ENCODE peak calls at places on chromosome 20, in seven cellular contexts. Z, T, O, S, P, B and R are unnamed samples.

GRCh38 chr20:1373614-1374013 is 19.2 kb downstream of the FKBP1A start:
- DNase-seq in Z (no peak), T (no peak), O (no peak), S (no peak), P (no peak), B (no peak), R (no peak)

GRCh38 chr20:40319056-40319455 is 370.0 kb downstream of the MAFB start:
- DNase-seq in Z (no peak), T (no peak), O (no peak), S (no peak), P (no peak), B (no peak), R (no peak)

GRCh38 chr20:57210054-57210910 is 56.2 kb downstream of the BMP7 start:
- DNase-seq in Z (no peak), T (no peak), O (no peak), S (no peak), P (no peak), B (no peak), R (no peak)

GRCh38 chr20:63529180-63529860 is 7.9 kb downstream of the PTK6 start:
- DNase-seq in Z (no peak), T (no peak), O (no peak), S (no peak), P (no peak), B (no peak), R (no peak)

GRCh38 chr20:62576815-62577214 is 65.5 kb upstream of the SLCO4A1 start:
- DNase-seq in Z (no peak), T (no peak), O (peak; percentile 30), S (no peak), P (no peak), B (no peak), R (no peak)

GRCh38 chr20:31945319-31945718 is 6.5 kb downstream of the PDRG1 start:
- DNase-seq in Z (no peak), T (no peak), O (no peak), S (no peak), P (no peak), B (no peak), R (no peak)

GRCh38 chr20:25984933-25985332 is 288.3 kb upstream of the ZNF337 start:
- DNase-seq in Z (peak; percentile 16), T (no peak), O (no peak), S (peak; percentile 75), P (no peak), B (peak; percentile 28), R (no peak)

GRCh38 chr20:33433465-33433864 is 10.1 kb downstream of the SNTA1 start:
- DNase-seq in Z (no peak), T (no peak), O (no peak), S (no peak), P (peak; percentile 52), B (no peak), R (no peak)

GRCh38 chr20:50285376-50286173 is 94.9 kb downstream of the CEBPB start:
- DNase-seq in Z (peak; percentile 65), T (no peak), O (no peak), S (peak; percentile 91), P (no peak), B (peak; percentile 71), R (no peak)

GRCh38 chr20:61757678-61758555 is 307.8 kb downstream of the TAF4 start:
- DNase-seq in Z (no peak), T (no peak), O (no peak), S (no peak), P (no peak), B (peak; percentile 14), R (peak; percentile 17)

GRCh38 chr20:61674051-61674450 is 391.6 kb downstream of the TAF4 start:
- DNase-seq in Z (no peak), T (no peak), O (no peak), S (no peak), P (no peak), B (no peak), R (no peak)

GRCh38 chr20:2005359-2005758 is 11.5 kb upstream of the PDYN start:
- DNase-seq in Z (no peak), T (no peak), O (no peak), S (no peak), P (no peak), B (no peak), R (no peak)

GRCh38 chr20:37901667-37902503 is 1.0 kb upstream of the VSTM2L start:
- DNase-seq in Z (peak; percentile 17), T (peak; percentile 89), O (peak; percentile 51), S (no peak), P (no peak), B (peak; percentile 70), R (peak; percentile 34)
- TF ChIP-seq CTCF in Z (peak; percentile 49), T (peak; percentile 62), O (peak; percentile 53), S (no peak), P (no peak), B (peak; percentile 69), R (peak; percentile 64)

GRCh38 chr20:4848041-4848440 is 126.3 kb downstream of the PRND start:
- DNase-seq in Z (no peak), T (no peak), O (no peak), S (no peak), P (no peak), B (no peak), R (no peak)
- H3K4me3 ChIP-seq in Z (no peak overlapping the region), T (no peak overlapping the region), O (no peak overlapping the region), S (no peak overlapping the region), P (no peak overlapping the region), B (no peak overlapping the region), R (no peak overlapping the region)

GRCh38 chr20:19992996-19993908 is 23.9 kb upstream of the NAA20 start:
- DNase-seq in Z (peak; percentile 93), T (peak; percentile 89), O (no peak), S (no peak), P (no peak), B (peak; percentile 89), R (peak; percentile 90)

GRCh38 chr20:19991826-19992225 is 25.3 kb upstream of the NAA20 start:
- DNase-seq in Z (no peak), T (no peak), O (no peak), S (no peak), P (no peak), B (no peak), R (no peak)

GRCh38 chr20:19996970-19997369 is 20.2 kb upstream of the NAA20 start:
- DNase-seq in Z (no peak), T (no peak), O (no peak), S (no peak), P (no peak), B (no peak), R (no peak)

GRCh38 chr20:19993937-19994667 is 23.1 kb upstream of the NAA20 start:
- DNase-seq in Z (peak; percentile 79), T (peak; percentile 57), O (no peak), S (no peak), P (no peak), B (peak; percentile 67), R (no peak)

DNA sequence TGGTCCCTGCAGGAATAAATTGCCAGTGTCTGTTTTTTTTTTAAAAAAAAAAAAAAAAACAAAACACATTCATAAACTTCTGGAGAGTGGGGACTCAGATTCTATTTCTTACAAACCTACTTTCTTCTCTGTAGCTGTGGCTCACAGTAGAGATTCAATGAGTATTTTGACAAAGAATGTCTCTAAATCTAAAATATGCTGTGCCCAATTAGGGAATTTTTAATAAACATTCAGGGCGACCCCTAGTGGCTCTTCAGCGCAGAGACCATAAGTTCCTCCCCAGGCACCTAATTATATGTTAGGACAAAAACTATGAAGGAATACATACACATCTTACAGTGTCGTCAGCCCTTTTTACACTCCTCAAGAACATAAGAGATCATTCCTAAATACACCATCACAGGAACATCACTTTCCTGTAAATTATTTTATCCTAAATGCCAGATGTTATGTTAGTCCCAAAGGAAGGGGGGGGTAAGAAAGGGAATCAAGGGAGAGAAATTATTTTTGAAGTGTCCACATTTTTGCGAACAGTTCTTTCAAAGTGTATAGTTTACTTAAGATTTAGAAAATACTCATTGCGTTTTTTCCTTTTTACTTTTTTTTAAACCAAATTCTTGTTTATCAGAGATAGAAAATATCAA is 21.8 kb upstream of the NAA20 start:
- DNase-seq in Z (no peak), T (peak; percentile 61), O (peak; percentile 32), S (no peak), P (no peak), B (peak; percentile 74), R (no peak)
- TF ChIP-seq CTCF in Z (peak; percentile 73), T (peak; percentile 94), O (peak; percentile 90), S (no peak), P (peak; percentile 74), B (peak; percentile 75), R (peak; percentile 73)

GRCh38 chr20:59605691-59606364 is 1.5 kb downstream of the PHACTR3 start:
- DNase-seq in Z (no peak), T (no peak), O (no peak), S (no peak), P (no peak), B (no peak), R (no peak)
- H3K4me3 ChIP-seq in Z (no peak overlapping the region), T (no peak overlapping the region), O (no peak overlapping the region), S (no peak overlapping the region), P (no peak overlapping the region), B (no peak overlapping the region), R (no peak overlapping the region)

DNA sequence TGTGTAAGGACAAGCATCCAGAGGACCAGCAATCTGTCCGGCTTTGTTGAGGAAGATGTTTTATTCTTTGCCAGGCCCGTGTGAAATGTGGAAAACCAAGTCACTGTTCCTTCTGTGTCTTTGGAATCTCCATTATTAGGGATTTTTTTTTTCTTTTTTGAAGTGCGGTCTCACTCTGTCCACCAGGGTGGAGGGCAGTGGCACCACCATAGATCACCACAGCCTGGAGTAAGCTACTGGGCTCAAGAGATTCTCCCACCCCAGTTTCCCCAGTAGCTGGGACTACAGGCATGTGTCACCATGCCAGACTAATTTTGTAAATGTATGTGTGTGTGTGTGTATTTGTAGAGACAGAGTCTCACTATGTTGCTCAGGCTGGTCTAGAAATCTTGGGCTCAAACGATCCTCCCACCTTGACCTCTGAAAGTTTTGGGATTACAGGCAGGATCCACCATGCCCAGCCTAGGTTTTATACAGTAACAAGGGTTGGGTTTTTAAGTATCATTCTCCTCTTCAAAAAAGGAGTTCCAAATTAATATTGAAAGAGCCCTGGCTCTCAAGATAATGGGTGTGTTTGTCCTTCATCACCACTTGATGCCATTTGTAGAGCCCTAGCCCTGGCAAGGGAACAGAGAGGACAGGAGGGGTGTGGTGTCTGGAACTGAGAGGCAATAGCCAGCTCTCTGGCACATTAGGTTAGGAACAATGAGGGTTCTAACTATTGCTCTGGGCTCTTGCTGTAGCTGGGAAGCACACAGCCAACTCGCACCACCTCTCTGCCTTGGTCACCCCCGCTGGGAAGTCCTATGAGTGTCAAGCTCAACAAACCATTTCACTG is 3.1 kb downstream of the LAMP5 start:
- DNase-seq in Z (no peak), T (no peak), O (no peak), S (no peak), P (no peak), B (no peak), R (no peak)
- TF ChIP-seq CTCF in Z (no peak), T (no peak), O (no peak), S (no peak), P (no peak), B (no peak), R (no peak)

DNA sequence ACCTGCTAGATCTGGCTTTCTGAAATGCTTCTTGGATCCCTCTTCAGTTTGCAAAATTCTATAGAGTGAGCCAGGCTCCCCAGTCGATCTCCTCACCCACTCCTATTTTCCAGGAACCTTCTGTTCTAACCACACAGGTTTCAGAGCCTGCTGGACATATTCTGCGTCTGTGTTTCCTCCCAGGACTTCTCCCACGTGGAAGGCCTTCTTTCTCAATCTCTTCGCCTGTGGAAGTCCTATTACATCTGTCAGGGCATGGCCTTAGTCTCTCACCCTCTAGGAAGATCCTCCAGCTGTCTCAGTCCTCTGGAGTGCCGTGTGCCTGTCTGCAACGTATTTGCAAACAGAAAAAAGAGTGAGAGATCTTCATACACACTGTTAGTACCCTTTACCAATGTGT is 1.7 kb upstream of the NPEPL1 start:
- DNase-seq in Z (no peak), T (no peak), O (no peak), S (peak; percentile 61), P (no peak), B (no peak), R (no peak)
- H3K4me3 ChIP-seq in Z (no peak overlapping the region), T (no peak overlapping the region), O (no peak overlapping the region), S (no peak overlapping the region), P (no peak overlapping the region), B (no peak overlapping the region), R (no peak overlapping the region)